ENCODE peak calls at places on chromosomes 11 and 22, in seven cellular contexts. L is AG04450; V is heart left ventricle; T is AG04449; P is naive thymus-derived CD4-positive, alpha-beta T cell; R is NT2/D1; B is CD4-positive, CD25-positive, alpha-beta regulatory T cell. E is an unnamed sample.

GRCh38 chr11:61362542-61362875 is 335 bp downstream of the TMEM138 start:
- DNase-seq in L (no peak), V (no peak), T (no peak), P (peak), R (no peak), B (peak), E (peak)

GRCh38 chr22:35305525-35306070 is 5.9 kb downstream of the TOM1 start:
- DNase-seq in L (no peak), V (no peak), T (no peak), P (no peak), R (no peak), B (no peak), E (no peak)

GRCh38 chr11:122398167-122398566 is 257.4 kb upstream of the UBASH3B start:
- DNase-seq in L (no peak), V (no peak), T (no peak), P (no peak), R (no peak), B (no peak), E (no peak)

GRCh38 chr11:15223318-15223717 is 108.6 kb downstream of the INSC start:
- DNase-seq in L (no peak), V (no peak), T (no peak), P (no peak), R (no peak), B (no peak), E (no peak)

GRCh38 chr11:416757-417621 is 2.2 kb upstream of the SIGIRR start:
- DNase-seq in L (no peak), V (peak), T (no peak), P (peak), R (no peak), B (no peak), E (peak)

GRCh38 chr11:117663826-117664225 is 133.2 kb downstream of the DSCAML1 start:
- DNase-seq in L (no peak), V (no peak), T (no peak), P (no peak), R (no peak), B (no peak), E (no peak)

GRCh38 chr11:12762696-12763324 is 88.6 kb downstream of the TEAD1 start:
- DNase-seq in L (no peak), V (no peak), T (no peak), P (no peak), R (no peak), B (no peak), E (no peak)

GRCh38 chr22:47865626-47866025 is 1103.2 kb downstream of the TBC1D22A start:
- DNase-seq in L (no peak), V (no peak), T (no peak), P (no peak), R (no peak), B (no peak), E (no peak)

GRCh38 chr11:97657852-97658251 is 1268.0 kb downstream of the JRKL start:
- DNase-seq in L (no peak), V (no peak), T (no peak), P (no peak), R (no peak), B (no peak), E (no peak)

GRCh38 chr22:46798366-46799057 is 36.1 kb downstream of the TBC1D22A start:
- DNase-seq in L (peak), V (peak), T (no peak), P (peak), R (peak), B (peak), E (peak)

GRCh38 chr11:84899740-84900139 is 727.4 kb downstream of the DLG2 start:
- DNase-seq in L (no peak), V (no peak), T (no peak), P (no peak), R (peak), B (no peak), E (no peak)

GRCh38 chr22:37328017-37328416 is 45.7 kb downstream of the CYTH4 start:
- DNase-seq in L (peak), V (no peak), T (no peak), P (no peak), R (no peak), B (no peak), E (no peak)

GRCh38 chr11:46421257-46421880 is 29.8 kb upstream of the CHRM4 start:
- DNase-seq in L (no peak), V (no peak), T (no peak), P (no peak), R (no peak), B (no peak), E (no peak)

GRCh38 chr11:113644605-113645004 is 61.5 kb downstream of the TMPRSS5 start:
- DNase-seq in L (no peak), V (no peak), T (no peak), P (no peak), R (no peak), B (no peak), E (no peak)

GRCh38 chr11:134537296-134537695 is 125.3 kb upstream of the B3GAT1 start:
- DNase-seq in L (no peak), V (no peak), T (no peak), P (no peak), R (no peak), B (no peak), E (no peak)

GRCh38 chr11:103051158-103051801 is 40.7 kb downstream of the DCUN1D5 start:
- DNase-seq in L (no peak), V (no peak), T (no peak), P (no peak), R (no peak), B (no peak), E (no peak)

GRCh38 chr22:47618611-47619010 is 856.2 kb downstream of the TBC1D22A start:
- DNase-seq in L (no peak), V (no peak), T (no peak), P (no peak), R (no peak), B (no peak), E (no peak)

GRCh38 chr22:20422965-20423635 is 14.5 kb downstream of the SCARF2 start:
- DNase-seq in L (no peak), V (peak), T (no peak), P (no peak), R (no peak), B (no peak), E (no peak)

GRCh38 chr22:27609411-27610029 is 192.0 kb downstream of the MN1 start:
- DNase-seq in L (no peak), V (no peak), T (no peak), P (no peak), R (no peak), B (no peak), E (no peak)

DNA sequence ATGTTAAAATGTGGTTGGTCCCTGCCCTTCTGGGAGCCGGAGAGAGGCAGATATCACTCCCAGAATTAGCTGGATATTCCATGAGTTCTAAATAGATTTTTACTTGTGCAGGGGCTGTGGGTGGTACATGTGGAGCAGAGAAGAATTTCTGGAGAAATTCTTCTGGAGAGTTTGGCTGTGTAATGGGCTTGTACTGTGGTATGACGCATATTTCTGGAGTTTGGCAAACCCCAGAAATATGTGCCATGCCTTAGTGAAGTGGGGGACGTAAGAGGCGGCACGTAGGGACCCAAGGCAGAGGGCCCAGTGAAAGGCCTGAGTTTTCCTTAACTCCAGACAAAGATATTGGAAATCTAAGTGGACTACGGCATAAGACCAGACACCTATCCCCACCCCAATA is 51.3 kb upstream of the TBCEL start:
- DNase-seq in L (no peak), V (no peak), T (no peak), P (no peak), R (no peak), B (no peak), E (no peak)
- H3K4me3 ChIP-seq in L (no peak), V (no peak), T (no peak), P (no peak), R (no peak), B (no peak), E (no peak)

GRCh38 chr11:124748100-124748418 is 4.0 kb downstream of the VSIG2 start:
- DNase-seq in L (no peak), V (no peak), T (no peak), P (no peak), R (no peak), B (no peak), E (no peak)

GRCh38 chr11:124745270-124745834 is 5.6 kb downstream of the NRGN start:
- DNase-seq in L (no peak), V (no peak), T (no peak), P (no peak), R (no peak), B (no peak), E (no peak)

GRCh38 chr11:124747406-124748099 is 4.5 kb downstream of the VSIG2 start:
- DNase-seq in L (no peak), V (no peak), T (no peak), P (no peak), R (no peak), B (no peak), E (no peak)

GRCh38 chr11:124746621-124747243 is 5.3 kb downstream of the VSIG2 start:
- DNase-seq in L (peak), V (peak), T (no peak), P (peak), R (peak), B (peak), E (peak)

GRCh38 chr11:124745835-124746620 is 6.0 kb downstream of the VSIG2 start:
- DNase-seq in L (no peak), V (no peak), T (no peak), P (no peak), R (no peak), B (no peak), E (no peak)
- H3K4me3 ChIP-seq in L (peak), V (peak), T (peak), P (peak), R (peak), B (peak), E (peak)

GRCh38 chr11:68838572-68838964 is 3.1 kb downstream of the CPT1A start:
- DNase-seq in L (no peak), V (no peak), T (no peak), P (peak), R (no peak), B (peak), E (no peak)
- H3K4me3 ChIP-seq in L (peak), V (no peak), T (peak), P (peak), R (peak), B (peak), E (peak)

GRCh38 chr11:43580735-43581369 is 99.7 kb upstream of the HSD17B12 start:
- DNase-seq in L (no peak), V (no peak), T (no peak), P (no peak), R (no peak), B (no peak), E (no peak)
- H3K4me3 ChIP-seq in L (peak), V (peak), T (peak), P (peak), R (peak), B (no peak), E (no peak)

GRCh38 chr11:74950374-74950969 is 1.4 kb downstream of the SPCS2 start:
- DNase-seq in L (no peak), V (no peak), T (no peak), P (no peak), R (no peak), B (no peak), E (no peak)
- H3K4me3 ChIP-seq in L (peak), V (no peak), T (peak), P (peak), R (peak), B (peak), E (peak)

GRCh38 chr11:76638267-76639197 is 32.0 kb downstream of the LRRC32 start:
- DNase-seq in L (no peak), V (no peak), T (no peak), P (no peak), R (no peak), B (no peak), E (no peak)
- H3K4me3 ChIP-seq in L (no peak), V (no peak), T (no peak), P (no peak), R (no peak), B (no peak), E (no peak)

DNA sequence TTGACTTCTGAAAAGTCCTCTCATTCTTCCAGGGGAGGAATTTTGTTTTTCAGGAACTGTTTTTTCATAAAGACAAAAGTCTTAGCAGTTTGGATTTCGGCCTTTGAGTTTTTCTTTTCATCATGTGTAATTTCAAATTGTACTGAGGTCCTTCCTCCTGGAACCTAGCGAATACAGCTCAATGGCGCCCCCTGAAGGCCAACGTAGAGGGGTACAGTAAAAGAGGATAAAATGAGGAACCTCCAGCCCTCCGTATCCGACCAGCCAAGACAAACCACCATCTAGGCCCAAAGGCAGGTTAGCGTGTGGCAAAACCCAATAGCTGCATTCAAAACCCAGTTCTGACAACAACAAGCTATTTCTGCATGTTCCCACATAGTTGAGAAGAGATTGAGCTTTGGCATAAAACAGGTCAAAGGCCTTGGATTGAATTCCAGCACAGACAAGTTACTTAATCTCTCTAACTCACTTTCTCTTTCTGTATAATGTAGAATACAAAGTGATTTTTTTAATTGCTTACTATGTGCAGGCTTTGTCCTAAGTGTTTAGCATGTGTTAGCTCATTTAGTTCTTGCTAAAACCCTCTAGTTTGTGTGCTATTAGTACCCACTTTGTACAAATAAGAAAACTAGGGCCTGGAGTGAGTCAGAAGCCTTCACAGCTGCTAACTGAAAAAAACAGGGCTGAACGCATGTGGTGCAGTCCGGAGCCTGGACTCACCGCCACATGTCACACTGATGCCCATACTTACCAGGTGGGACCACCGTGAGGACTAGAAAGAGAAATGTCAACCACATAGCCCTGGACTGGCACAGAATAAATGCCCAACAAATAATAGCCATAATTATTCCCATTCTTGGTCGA is 43.2 kb upstream of the ETS1 start:
- DNase-seq in L (peak), V (peak), T (peak), P (peak), R (peak), B (peak), E (peak)
- H3K4me3 ChIP-seq in L (no peak), V (no peak), T (no peak), P (peak), R (no peak), B (peak), E (no peak)

GRCh38 chr11:65083134-65083833 is 556 bp downstream of the CDCA5 start:
- DNase-seq in L (no peak), V (no peak), T (no peak), P (no peak), R (no peak), B (no peak), E (no peak)

GRCh38 chr11:65078786-65079342 is 5.0 kb downstream of the CDCA5 start:
- DNase-seq in L (no peak), V (no peak), T (no peak), P (no peak), R (no peak), B (no peak), E (no peak)

GRCh38 chr11:65072631-65072966 is 11.2 kb downstream of the CDCA5 start:
- DNase-seq in L (no peak), V (no peak), T (no peak), P (no peak), R (no peak), B (no peak), E (no peak)

GRCh38 chr11:65077466-65077865 is 6.4 kb downstream of the CDCA5 start:
- DNase-seq in L (no peak), V (no peak), T (no peak), P (no peak), R (no peak), B (no peak), E (no peak)

DNA sequence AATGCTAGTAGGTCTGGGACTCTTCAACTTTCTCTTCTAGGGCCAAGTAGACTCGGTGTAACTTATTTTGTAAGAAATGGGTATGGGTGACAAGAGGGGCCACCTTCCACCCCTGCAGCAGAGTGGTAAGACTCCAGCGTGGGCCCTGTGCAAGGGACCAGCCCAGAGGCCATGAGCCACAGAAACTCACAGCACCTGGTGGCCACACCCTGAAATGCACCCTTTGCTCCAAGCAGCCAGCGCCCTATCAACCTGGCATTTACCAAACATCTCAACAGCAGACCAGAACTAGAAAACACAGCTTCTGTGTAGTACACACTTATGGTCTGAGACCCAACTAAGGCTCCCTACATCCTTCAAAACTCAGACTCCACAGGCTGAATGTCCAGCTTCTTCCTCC is 5.7 kb downstream of the CDCA5 start:
- DNase-seq in L (no peak), V (no peak), T (no peak), P (peak), R (no peak), B (peak), E (peak)
- H3K4me3 ChIP-seq in L (no peak), V (no peak), T (no peak), P (no peak), R (no peak), B (peak), E (no peak)

GRCh38 chr22:43483266-43483665 is 71.5 kb downstream of the MPPED1 start:
- DNase-seq in L (no peak), V (no peak), T (no peak), P (no peak), R (no peak), B (no peak), E (no peak)

GRCh38 chr22:43479962-43480361 is 68.1 kb downstream of the MPPED1 start:
- DNase-seq in L (no peak), V (no peak), T (no peak), P (no peak), R (no peak), B (no peak), E (no peak)

GRCh38 chr22:43483669-43484068 is 71.9 kb downstream of the MPPED1 start:
- DNase-seq in L (no peak), V (no peak), T (no peak), P (no peak), R (no peak), B (no peak), E (no peak)

GRCh38 chr22:43482310-43482625 is 70.5 kb downstream of the MPPED1 start:
- DNase-seq in L (no peak), V (no peak), T (no peak), P (no peak), R (no peak), B (no peak), E (no peak)

DNA sequence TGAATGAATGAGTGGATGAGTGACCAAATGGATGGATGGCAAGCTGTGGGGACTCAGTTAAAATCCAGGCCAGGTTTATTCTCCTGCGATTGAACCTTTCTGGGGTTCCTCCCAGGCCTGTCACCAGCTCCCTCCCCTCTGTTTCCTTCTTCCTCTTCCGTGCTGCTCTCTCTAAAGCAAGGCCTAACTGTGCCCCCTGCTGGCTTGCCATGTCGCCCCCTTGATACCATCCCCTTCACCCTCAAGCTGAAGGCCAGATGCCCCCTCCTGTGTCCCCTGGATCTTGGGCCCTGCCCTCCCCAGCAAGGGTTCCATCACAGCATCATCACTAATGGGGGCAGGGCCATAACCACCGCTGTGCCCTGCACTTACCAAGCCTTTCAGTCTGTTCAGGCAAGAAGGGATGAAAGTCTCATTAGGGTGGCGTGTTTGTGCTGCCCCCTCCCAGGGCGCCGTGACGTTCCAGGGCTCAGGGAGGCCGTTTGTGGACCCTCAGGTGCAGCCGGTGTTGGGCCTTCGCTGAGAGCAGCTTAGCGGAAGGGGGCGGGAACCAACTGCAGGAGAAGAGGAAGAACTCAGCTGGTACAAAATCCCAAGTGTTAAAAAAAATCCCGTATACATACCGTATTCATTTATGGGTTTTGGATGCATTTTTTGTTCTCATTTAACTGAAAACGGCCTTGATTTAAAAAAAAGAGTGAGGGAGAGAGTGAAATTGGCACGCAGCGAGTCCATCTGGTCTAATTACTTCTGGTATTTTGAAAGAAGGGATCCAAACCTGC is 69.9 kb downstream of the MPPED1 start:
- DNase-seq in L (no peak), V (no peak), T (no peak), P (peak), R (no peak), B (peak), E (no peak)
- H3K4me3 ChIP-seq in L (no peak), V (no peak), T (no peak), P (peak), R (no peak), B (no peak), E (no peak)